ENCODE peak calls at places on chromosomes 1 and 21, in four cellular contexts. One of them, this sample, is unnamed.
A peak's percentile ranks its signal among the peaks of the same experiment; 100 is the strongest.

GRCh38 chr1:75632350-75632949 is 21.5 kb upstream of the SLC44A5 start:
- DNase-seq in uterus: no peak
- DNase-seq in AG04450: no peak
- DNase-seq in GM10248: peak; percentile 15
- DNase-seq in this sample: no peak

GRCh38 chr1:205629751-205630150 is 2.1 kb downstream of the ELK4 start:
- DNase-seq in uterus: no peak
- DNase-seq in AG04450: no peak
- DNase-seq in GM10248: no peak
- DNase-seq in this sample: peak; percentile 72

GRCh38 chr1:10901091-10901893 is 104.8 kb upstream of the CASZ1 start:
- DNase-seq in uterus: no peak
- DNase-seq in AG04450: no peak
- DNase-seq in GM10248: no peak
- DNase-seq in this sample: no peak

GRCh38 chr1:247294282-247294681 is 37.4 kb downstream of the ZNF496 start:
- DNase-seq in uterus: no peak
- DNase-seq in AG04450: peak; percentile 77
- DNase-seq in GM10248: no peak
- DNase-seq in this sample: no peak

GRCh38 chr1:212585210-212585609 is 23.4 kb upstream of the ATF3 start:
- DNase-seq in uterus: no peak
- DNase-seq in AG04450: no peak
- DNase-seq in GM10248: no peak
- DNase-seq in this sample: peak; percentile 70

GRCh38 chr1:47437518-47438320 is at the start of gene FOXD2:
- DNase-seq in uterus: peak; percentile 76
- DNase-seq in AG04450: peak; percentile 24
- DNase-seq in GM10248: peak; percentile 96
- DNase-seq in this sample: peak; percentile 94

GRCh38 chr1:62832276-62832675 is 48.3 kb downstream of the ATG4C start:
- DNase-seq in uterus: no peak
- DNase-seq in AG04450: no peak
- DNase-seq in GM10248: no peak
- DNase-seq in this sample: no peak

GRCh38 chr1:203176273-203176672 is 647 bp upstream of the MYBPH start:
- DNase-seq in uterus: no peak
- DNase-seq in AG04450: no peak
- DNase-seq in GM10248: no peak
- DNase-seq in this sample: no peak

GRCh38 chr1:1204998-1205768 is 1.2 kb downstream of the TNFRSF18 start:
- DNase-seq in uterus: no peak
- DNase-seq in AG04450: no peak
- DNase-seq in GM10248: no peak
- DNase-seq in this sample: no peak

GRCh38 chr1:196277860-196278259 is 330.4 kb downstream of the KCNT2 start:
- DNase-seq in uterus: no peak
- DNase-seq in AG04450: no peak
- DNase-seq in GM10248: no peak
- DNase-seq in this sample: no peak

GRCh38 chr1:15358565-15359133 is 51.0 kb upstream of the EFHD2 start:
- DNase-seq in uterus: no peak
- DNase-seq in AG04450: no peak
- DNase-seq in GM10248: no peak
- DNase-seq in this sample: no peak

GRCh38 chr1:212699839-212700596 is at the start of gene BATF3:
- DNase-seq in uterus: peak; percentile 51
- DNase-seq in AG04450: no peak
- DNase-seq in GM10248: peak; percentile 70
- DNase-seq in this sample: no peak

GRCh38 chr1:10635992-10636391 is 160.5 kb downstream of the CASZ1 start:
- DNase-seq in uterus: no peak
- DNase-seq in AG04450: no peak
- DNase-seq in GM10248: no peak
- DNase-seq in this sample: no peak

GRCh38 chr1:62294211-62294610 is 25.0 kb downstream of the KANK4 start:
- DNase-seq in uterus: no peak
- DNase-seq in AG04450: no peak
- DNase-seq in GM10248: no peak
- DNase-seq in this sample: no peak

GRCh38 chr1:220123889-220124288 is 30.0 kb downstream of the IARS2 start:
- DNase-seq in uterus: no peak
- DNase-seq in AG04450: no peak
- DNase-seq in GM10248: no peak
- DNase-seq in this sample: no peak

GRCh38 chr1:106072909-106073600 is 983.4 kb upstream of the PRMT6 start:
- DNase-seq in uterus: no peak
- DNase-seq in AG04450: no peak
- DNase-seq in GM10248: no peak
- DNase-seq in this sample: no peak

GRCh38 chr1:165871311-165872067 is 44.1 kb downstream of the UCK2 start:
- DNase-seq in uterus: no peak
- DNase-seq in AG04450: no peak
- DNase-seq in GM10248: peak; percentile 45
- DNase-seq in this sample: no peak

GRCh38 chr1:169107673-169108160 is 1.2 kb downstream of the ATP1B1 start:
- DNase-seq in uterus: no peak
- DNase-seq in AG04450: no peak
- DNase-seq in GM10248: no peak
- DNase-seq in this sample: no peak

GRCh38 chr1:153661111-153661708 is 2.7 kb downstream of the SNAPIN start:
- DNase-seq in uterus: no peak
- DNase-seq in AG04450: no peak
- DNase-seq in GM10248: no peak
- DNase-seq in this sample: no peak

GRCh38 chr21:38420140-38420539 is 78.1 kb downstream of the ERG start:
- DNase-seq in uterus: no peak
- DNase-seq in AG04450: no peak
- DNase-seq in GM10248: no peak
- DNase-seq in this sample: no peak

GRCh38 chr1:93506140-93506539 is 58.2 kb downstream of the FNBP1L start:
- DNase-seq in uterus: no peak
- DNase-seq in AG04450: no peak
- DNase-seq in GM10248: no peak
- DNase-seq in this sample: no peak

GRCh38 chr1:226287587-226287986 is 21.4 kb downstream of the LIN9 start:
- DNase-seq in uterus: no peak
- DNase-seq in AG04450: no peak
- DNase-seq in GM10248: no peak
- DNase-seq in this sample: no peak

GRCh38 chr1:109427171-109427467 is 871 bp upstream of the PSMA5 start:
- DNase-seq in uterus: no peak
- DNase-seq in AG04450: no peak
- DNase-seq in GM10248: no peak
- DNase-seq in this sample: no peak

GRCh38 chr1:109425902-109426277 is 358 bp downstream of the PSMA5 start:
- DNase-seq in uterus: no peak
- DNase-seq in AG04450: no peak
- DNase-seq in GM10248: no peak
- DNase-seq in this sample: peak; percentile 93

GRCh38 chr1:109423498-109423897 is 2.8 kb downstream of the PSMA5 start:
- DNase-seq in uterus: no peak
- DNase-seq in AG04450: no peak
- DNase-seq in GM10248: no peak
- DNase-seq in this sample: no peak

GRCh38 chr1:109425391-109425790 is 857 bp downstream of the PSMA5 start:
- DNase-seq in uterus: no peak
- DNase-seq in AG04450: no peak
- DNase-seq in GM10248: peak; percentile 53
- DNase-seq in this sample: no peak

DNA sequence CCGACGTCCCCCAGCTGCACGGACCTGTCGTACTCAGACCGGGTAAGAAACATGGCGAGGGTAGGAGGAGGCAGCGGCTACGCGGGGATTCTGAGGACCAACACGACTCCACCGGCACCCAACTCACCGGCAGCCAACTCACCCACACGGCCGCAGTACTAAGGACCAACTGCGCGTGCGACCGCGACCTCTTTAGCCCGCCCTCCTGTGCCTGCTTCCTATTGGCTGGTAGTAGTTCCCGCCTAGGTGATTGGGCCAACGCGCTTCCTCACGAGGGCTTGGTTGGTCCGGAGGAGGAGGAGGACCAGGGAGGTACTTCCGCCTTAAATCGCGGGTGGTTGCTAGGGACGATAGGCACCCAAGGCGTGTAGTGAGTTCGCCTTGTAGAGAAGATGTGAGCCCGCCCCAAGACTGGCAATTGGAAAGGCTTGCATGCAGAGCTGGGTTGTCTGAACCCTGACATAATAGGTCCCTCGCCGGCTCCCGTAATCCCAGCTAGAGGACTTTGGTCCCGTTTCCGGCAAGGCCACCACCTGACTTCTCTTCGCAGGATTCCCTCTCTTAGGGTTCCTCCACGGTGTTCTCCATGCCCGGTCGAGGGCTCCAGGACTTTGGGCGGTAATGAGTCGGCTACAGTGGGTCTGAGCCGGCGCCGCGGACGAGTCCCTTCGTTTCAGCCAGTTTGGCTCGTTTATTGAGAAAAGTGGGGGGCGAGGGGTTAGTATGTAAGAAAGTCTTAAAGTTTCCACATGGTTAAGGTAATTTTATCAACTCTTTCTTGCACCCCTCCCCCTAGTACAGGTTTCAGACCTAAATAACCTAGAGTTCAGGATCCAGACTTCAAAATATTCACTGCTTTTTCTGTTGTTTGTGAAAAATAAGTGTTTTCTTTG is at the start of gene PSMA5:
- DNase-seq in uterus: peak; percentile 94
- DNase-seq in AG04450: peak; percentile 98
- DNase-seq in GM10248: peak; percentile 95
- DNase-seq in this sample: peak; percentile 99
- TF ChIP-seq CTCF in uterus: no peak
- TF ChIP-seq CTCF in AG04450: no peak
- TF ChIP-seq CTCF in GM10248: no peak
- TF ChIP-seq CTCF in this sample: no peak

GRCh38 chr1:55815745-55816455 is 600.7 kb upstream of the USP24 start:
- DNase-seq in uterus: no peak
- DNase-seq in AG04450: no peak
- DNase-seq in GM10248: no peak
- DNase-seq in this sample: no peak

GRCh38 chr1:55813619-55814018 is 598.5 kb upstream of the USP24 start:
- DNase-seq in uterus: peak; percentile 84
- DNase-seq in AG04450: peak; percentile 63
- DNase-seq in GM10248: no peak
- DNase-seq in this sample: no peak

GRCh38 chr1:55817027-55817426 is 601.9 kb upstream of the USP24 start:
- DNase-seq in uterus: no peak
- DNase-seq in AG04450: no peak
- DNase-seq in GM10248: no peak
- DNase-seq in this sample: no peak

GRCh38 chr1:55814967-55815366 is 599.8 kb upstream of the USP24 start:
- DNase-seq in uterus: no peak
- DNase-seq in AG04450: no peak
- DNase-seq in GM10248: no peak
- DNase-seq in this sample: no peak

DNA sequence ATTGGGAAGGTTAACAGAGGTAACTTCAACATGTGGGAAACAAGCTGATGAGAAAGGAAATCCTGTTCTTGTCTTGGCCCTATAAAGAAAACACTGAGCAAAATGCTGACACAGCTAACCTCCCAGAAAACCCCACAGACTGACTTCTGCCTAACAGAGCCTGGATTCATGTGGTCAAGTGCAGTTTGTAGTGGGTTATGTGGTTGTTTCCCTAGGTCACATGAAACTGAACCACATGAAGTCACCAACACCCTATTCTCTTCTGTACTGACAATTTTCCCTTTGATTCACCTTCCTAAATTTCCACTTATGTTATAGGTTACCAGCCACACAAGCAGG is 601.3 kb upstream of the USP24 start:
- DNase-seq in uterus: no peak
- DNase-seq in AG04450: no peak
- DNase-seq in GM10248: no peak
- DNase-seq in this sample: no peak
- TF ChIP-seq CTCF in uterus: no peak
- TF ChIP-seq CTCF in AG04450: no peak
- TF ChIP-seq CTCF in GM10248: no peak
- TF ChIP-seq CTCF in this sample: no peak

DNA sequence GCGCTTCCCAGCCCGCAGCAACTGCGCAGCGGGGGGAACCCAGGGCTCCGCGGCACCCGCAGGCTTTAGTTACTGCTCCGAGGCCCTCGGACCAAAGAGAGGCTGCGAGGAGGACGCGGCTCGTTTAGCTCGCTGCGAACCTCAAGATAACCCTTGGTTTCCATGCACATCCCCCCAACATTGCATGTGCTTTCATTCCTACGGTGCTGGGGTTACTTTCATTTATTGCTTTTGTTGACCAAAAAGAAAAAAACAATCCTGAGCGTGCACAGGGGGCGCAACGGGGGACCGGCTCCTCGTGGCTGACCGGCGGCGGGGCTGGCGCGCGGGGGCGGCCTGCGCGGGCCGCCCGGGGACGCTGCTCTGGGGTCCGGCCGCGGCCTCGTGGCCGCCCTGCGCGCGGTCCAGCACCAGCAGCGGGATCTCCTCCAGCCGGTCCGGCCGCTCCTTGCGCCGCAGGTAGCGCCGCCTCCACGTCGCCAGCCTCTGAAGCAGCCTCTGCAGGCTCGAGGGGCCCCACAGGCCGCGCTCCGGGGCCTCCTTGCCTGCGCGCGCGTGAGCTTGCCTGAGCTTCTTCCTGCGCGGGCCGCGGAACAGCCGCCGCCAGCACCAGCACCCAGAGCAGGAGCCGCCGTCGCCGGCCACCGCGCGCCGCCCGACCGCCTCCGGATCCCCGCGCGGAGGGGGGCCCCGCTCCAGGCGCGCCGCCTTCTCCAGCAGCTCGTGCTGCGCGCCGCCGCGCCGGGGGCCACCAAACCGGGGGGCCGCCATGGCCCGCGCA is 77.4 kb downstream of the DESI2 start:
- DNase-seq in uterus: peak; percentile 43
- DNase-seq in AG04450: no peak
- DNase-seq in GM10248: peak; percentile 37
- DNase-seq in this sample: no peak
- TF ChIP-seq CTCF in uterus: no peak
- TF ChIP-seq CTCF in AG04450: no peak
- TF ChIP-seq CTCF in GM10248: no peak
- TF ChIP-seq CTCF in this sample: no peak

GRCh38 chr21:16455978-16456377 is 726.2 kb downstream of the USP25 start:
- DNase-seq in uterus: no peak
- DNase-seq in AG04450: no peak
- DNase-seq in GM10248: no peak
- DNase-seq in this sample: no peak

GRCh38 chr21:16457498-16457897 is 727.7 kb downstream of the USP25 start:
- DNase-seq in uterus: no peak
- DNase-seq in AG04450: no peak
- DNase-seq in GM10248: no peak
- DNase-seq in this sample: no peak

GRCh38 chr21:16455526-16455925 is 725.7 kb downstream of the USP25 start:
- DNase-seq in uterus: no peak
- DNase-seq in AG04450: no peak
- DNase-seq in GM10248: no peak
- DNase-seq in this sample: no peak

DNA sequence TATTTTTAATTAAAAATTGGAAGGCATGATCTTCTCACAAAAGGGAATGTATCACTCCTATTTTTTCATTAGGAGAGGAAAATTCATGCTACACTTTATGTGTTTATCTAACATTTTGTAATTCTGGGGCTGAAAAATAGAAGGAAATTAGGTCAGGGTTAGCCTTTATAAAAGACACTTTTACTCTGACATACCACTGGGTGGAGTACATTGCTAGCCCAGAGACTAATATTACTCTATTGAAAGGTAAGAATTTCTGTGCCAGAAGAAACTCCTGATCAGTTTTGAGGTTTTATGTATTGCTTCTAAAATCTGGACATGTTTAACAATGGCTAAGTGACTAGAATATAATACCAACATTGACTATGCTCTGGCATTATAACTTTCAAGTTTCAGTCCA is 724.6 kb downstream of the USP25 start:
- DNase-seq in uterus: no peak
- DNase-seq in AG04450: no peak
- DNase-seq in GM10248: no peak
- DNase-seq in this sample: no peak
- TF ChIP-seq CTCF in uterus: no peak
- TF ChIP-seq CTCF in AG04450: peak; percentile 38
- TF ChIP-seq CTCF in GM10248: no peak
- TF ChIP-seq CTCF in this sample: peak; percentile 15